ENCODE peak calls at places on chromosomes 4 and X, in four cellular contexts. I is GM12891, M is NAMALWA, B is ecto neural progenitor cell. O is an unnamed sample.

GRCh38 chr4:148015058-148015457 is 283.2 kb downstream of the ARHGAP10 start:
- DNase-seq in M (no peak), I (no peak), B (no peak), O (no peak)

GRCh38 chr4:124686279-124686678 is 26.3 kb downstream of the ANKRD50 start:
- DNase-seq in M (no peak), I (no peak), B (peak), O (no peak)

GRCh38 chr4:123580981-123581664 is 184.5 kb downstream of the SPRY1 start:
- DNase-seq in B (no peak), I (no peak), M (no peak), O (peak)

GRCh38 chr4:83297548-83298260 is 13.1 kb upstream of the COQ2 start:
- DNase-seq in B (no peak), M (no peak), I (no peak), O (no peak)

GRCh38 chr4:166726832-166727231 is 507.5 kb downstream of the SPOCK3 start:
- DNase-seq in I (no peak), B (no peak), M (no peak), O (no peak)

GRCh38 chr4:143035661-143036060 is 149.1 kb upstream of the USP38 start:
- DNase-seq in I (no peak), B (no peak), M (no peak), O (no peak)

GRCh38 chr4:128294464-128294863 is 6.9 kb upstream of the PGRMC2 start:
- DNase-seq in I (no peak), M (no peak), B (no peak), O (no peak)

GRCh38 chr4:88242144-88242543 is 42.2 kb downstream of the PPM1K start:
- DNase-seq in I (no peak), M (no peak), B (no peak), O (no peak)

GRCh38 chr4:1567808-1568581 is 116.1 kb downstream of the FAM53A start:
- DNase-seq in I (no peak), M (no peak), B (no peak), O (no peak)

GRCh38 chr4:13182136-13182535 is 302.0 kb downstream of the RAB28 start:
- DNase-seq in I (no peak), B (no peak), M (no peak), O (no peak)

GRCh38 chrX:130082244-130083106 is 27.8 kb downstream of the ELF4 start:
- DNase-seq in M (peak), B (no peak), I (peak), O (peak)

GRCh38 chr4:94527556-94528233 is 76.0 kb downstream of the PDLIM5 start:
- DNase-seq in M (no peak), I (no peak), B (no peak), O (no peak)